ENCODE peak calls at places on chromosomes 7 and 10, in four cellular contexts. P, O, V and F are unnamed samples.

GRCh38 chr10:13219685-13220670 is 14.2 kb downstream of the UCMA start:
- DNase-seq in O (no peak), P (peak; percentile 52), V (no peak), F (peak; percentile 69)

GRCh38 chr7:41508755-41509154 is 194.1 kb downstream of the INHBA start:
- DNase-seq in P (no peak), V (no peak), O (no peak), F (no peak)

GRCh38 chr10:102038410-102038809 is 17.6 kb downstream of the ARMH3 start:
- DNase-seq in P (no peak), V (no peak), O (no peak), F (no peak)

GRCh38 chr10:56319386-56319785 is 41.7 kb downstream of the ZWINT start:
- DNase-seq in O (no peak), P (peak; percentile 16), V (no peak), F (peak; percentile 2)

GRCh38 chr10:58384095-58384494 is 1.1 kb upstream of the TFAM start:
- DNase-seq in P (no peak), V (no peak), O (no peak), F (peak; percentile 50)

GRCh38 chr7:154627571-154628290 is 375.2 kb downstream of the PAXIP1 start:
- DNase-seq in P (no peak), V (no peak), O (no peak), F (no peak)

GRCh38 chr10:113463777-113464176 is 89.1 kb upstream of the HABP2 start:
- DNase-seq in P (no peak), O (no peak), V (no peak), F (no peak)

GRCh38 chr7:88789480-88790064 is 6.0 kb downstream of the TEX47 start:
- DNase-seq in O (no peak), V (no peak), P (peak; percentile 18), F (no peak)

GRCh38 chr7:98703916-98704315 is 86.8 kb downstream of the NPTX2 start:
- DNase-seq in O (no peak), V (no peak), P (no peak), F (no peak)

GRCh38 chr10:125002423-125003145 is 60.7 kb downstream of the ZRANB1 start:
- DNase-seq in O (no peak), V (no peak), P (no peak), F (peak; percentile 25)

GRCh38 chr7:155761162-155761561 is 51.1 kb downstream of the SHH start:
- DNase-seq in P (no peak), V (no peak), O (no peak), F (no peak)

GRCh38 chr10:48945441-48946143 is 6.0 kb upstream of the LRRC18 start:
- DNase-seq in O (no peak), V (no peak), P (no peak), F (no peak)

GRCh38 chr10:33612116-33612515 is 277.6 kb upstream of the NRP1 start:
- DNase-seq in P (peak; percentile 21), V (no peak), O (no peak), F (no peak)

GRCh38 chr10:64573625-64574325 is 1052.6 kb downstream of the REEP3 start:
- DNase-seq in P (no peak), V (no peak), O (no peak), F (no peak)

GRCh38 chr7:155995183-155995612 is 182.9 kb upstream of the SHH start:
- DNase-seq in P (no peak), V (no peak), O (no peak), F (no peak)